ENCODE peak calls at places on chromosomes 12 and 14, in seven cellular contexts. U is tibial artery, Y is MM.1S, M is A673, F is right cardiac atrium, R is NB4, W is fibroblast of mammary gland. E is an unnamed sample.
A peak's percentile ranks its signal among the peaks of the same experiment; 100 is the strongest.

GRCh38 chr14:104434214-104435076 is 145.1 kb upstream of the C14orf180 start:
- DNase-seq in F (peak; percentile 50), U (no peak), R (no peak), Y (no peak), W (no peak), M (no peak), E (no peak)

GRCh38 chr12:57759360-57759980 is 4.6 kb downstream of the MARCHF9 start:
- DNase-seq in Y (peak; percentile 55), U (no peak), M (no peak), R (peak; percentile 52), W (no peak), F (no peak), E (peak; percentile 56)

GRCh38 chr14:100339757-100340453 is 16.8 kb downstream of the SLC25A47 start:
- DNase-seq in Y (no peak), R (no peak), W (no peak), U (no peak), F (peak; percentile 2), M (no peak), E (no peak)

GRCh38 chr14:104686624-104687517 is 2.5 kb upstream of the INF2 start:
- DNase-seq in M (no peak), U (no peak), F (peak; percentile 52), R (no peak), Y (no peak), W (no peak), E (peak; percentile 29)

GRCh38 chr12:65500121-65500846 is 221.8 kb downstream of the MSRB3 start:
- DNase-seq in M (peak; percentile 20), F (no peak), W (peak; percentile 67), R (peak; percentile 15), U (no peak), Y (no peak), E (no peak)

GRCh38 chr12:120971299-120972180 is 6.8 kb upstream of the HNF1A start:
- DNase-seq in M (peak; percentile 93), F (no peak), R (peak; percentile 96), U (no peak), Y (peak; percentile 46), W (peak; percentile 65), E (peak; percentile 67)

GRCh38 chr14:94775082-94775874 is 5.4 kb upstream of the GSC start:
- DNase-seq in Y (no peak), U (no peak), W (no peak), M (no peak), R (no peak), F (no peak), E (no peak)

GRCh38 chr14:30527196-30527595 is 31.8 kb upstream of the G2E3 start:
- DNase-seq in W (no peak), F (no peak), Y (no peak), U (no peak), M (no peak), R (peak; percentile 16), E (no peak)

GRCh38 chr14:70706177-70706576 is 64.5 kb downstream of the TTC9 start:
- DNase-seq in Y (no peak), F (no peak), U (no peak), R (no peak), M (no peak), W (no peak), E (no peak)

GRCh38 chr12:100566887-100567637 is 6.4 kb upstream of the GAS2L3 start:
- DNase-seq in M (no peak), U (peak; percentile 59), Y (peak; percentile 58), F (no peak), R (peak; percentile 13), W (peak; percentile 45), E (no peak)

GRCh38 chr12:14937689-14938088 is 648 bp downstream of the ERP27 start:
- DNase-seq in W (no peak), F (no peak), Y (peak; percentile 46), U (no peak), M (no peak), R (no peak), E (no peak)

GRCh38 chr12:45215419-45216296 is at the start of gene ANO6:
- DNase-seq in Y (peak; percentile 83), M (peak; percentile 97), U (peak; percentile 89), W (peak; percentile 80), F (peak; percentile 95), R (peak; percentile 95), E (peak; percentile 73)

GRCh38 chr14:63435838-63436237 is 107.3 kb downstream of the PPP2R5E start:
- DNase-seq in R (no peak), W (peak; percentile 89), Y (no peak), U (peak; percentile 90), M (no peak), F (peak; percentile 71), E (no peak)

GRCh38 chr12:19093218-19093617 is 36.3 kb upstream of the PLEKHA5 start:
- DNase-seq in M (no peak), R (no peak), U (no peak), F (no peak), Y (no peak), W (no peak), E (no peak)

GRCh38 chr14:54691525-54692260 is 124.8 kb downstream of the SAMD4A start:
- DNase-seq in U (peak; percentile 82), Y (peak; percentile 39), F (peak; percentile 83), R (peak; percentile 40), W (peak; percentile 75), M (peak; percentile 74), E (no peak)

GRCh38 chr12:92414383-92415065 is 268.9 kb upstream of the BTG1 start:
- DNase-seq in U (no peak), R (no peak), F (no peak), W (no peak), Y (no peak), M (no peak), E (no peak)

GRCh38 chr14:89849931-89850330 is 104.6 kb downstream of the EFCAB11 start:
- DNase-seq in W (peak; percentile 50), Y (no peak), R (no peak), M (no peak), U (no peak), F (no peak), E (no peak)

GRCh38 chr14:59159169-59159568 is 29.3 kb upstream of the DAAM1 start:
- DNase-seq in F (no peak), M (no peak), Y (no peak), W (no peak), U (no peak), R (no peak), E (no peak)

GRCh38 chr12:112599871-112600270 is 181.1 kb downstream of the PTPN11 start:
- DNase-seq in Y (no peak), R (peak; percentile 49), U (no peak), M (peak; percentile 18), F (no peak), W (peak; percentile 50), E (no peak)

GRCh38 chr14:93926873-93927571 is at the start of gene FAM181A:
- DNase-seq in U (no peak), Y (no peak), R (no peak), F (no peak), W (no peak), M (no peak), E (no peak)

GRCh38 chr12:39622306-39622705 is 2.7 kb upstream of the ABCD2 start:
- DNase-seq in Y (no peak), M (no peak), W (no peak), U (no peak), R (no peak), F (no peak), E (no peak)

GRCh38 chr12:93714382-93714781 is 37.2 kb downstream of the CRADD start:
- DNase-seq in M (no peak), W (peak; percentile 31), F (no peak), R (no peak), Y (no peak), U (peak; percentile 27), E (no peak)

GRCh38 chr12:9066755-9067433 is 48.8 kb downstream of the A2M start:
- DNase-seq in F (no peak), U (no peak), M (no peak), W (no peak), R (no peak), Y (no peak), E (no peak)

GRCh38 chr14:92586966-92587365 is 73.4 kb downstream of the RIN3 start:
- DNase-seq in U (no peak), W (no peak), F (no peak), M (no peak), Y (no peak), R (no peak), E (no peak)

GRCh38 chr12:54140958-54141388 is 47.8 kb downstream of the SMUG1 start:
- DNase-seq in Y (no peak), W (peak; percentile 41), U (peak; percentile 59), M (no peak), F (peak; percentile 67), R (no peak), E (no peak)

GRCh38 chr12:120230326-120230973 is 29.5 kb upstream of the RPLP0 start:
- DNase-seq in U (peak; percentile 79), Y (no peak), M (peak; percentile 90), W (peak; percentile 94), F (peak; percentile 84), R (no peak), E (no peak)

GRCh38 chr14:51862839-51863235 is 2.4 kb downstream of the GNG2 start:
- DNase-seq in R (no peak), W (no peak), F (no peak), U (no peak), Y (no peak), M (no peak), E (no peak)
- H3K4me3 ChIP-seq in R (no peak overlapping the region), W (no peak overlapping the region), F (peak overlapping the region; percentile 63), U (no peak overlapping the region), Y (peak overlapping the region; percentile 60), M (no peak overlapping the region), E (peak overlapping the region; percentile 65)

GRCh38 chr12:115255257-115255656 is 571.3 kb upstream of the TBX3 start:
- DNase-seq in U (no peak), F (no peak), M (no peak), R (no peak), Y (no peak), W (no peak), E (no peak)
- H3K4me3 ChIP-seq in U (no peak overlapping the region), F (no peak overlapping the region), M (no peak overlapping the region), R (no peak overlapping the region), Y (no peak overlapping the region), W (no peak overlapping the region), E (no peak overlapping the region)

GRCh38 chr14:76727403-76727802 is 33.9 kb upstream of the VASH1 start:
- DNase-seq in F (no peak), W (no peak), M (no peak), R (no peak), U (no peak), Y (no peak), E (no peak)
- H3K4me3 ChIP-seq in F (no peak overlapping the region), W (no peak overlapping the region), M (no peak overlapping the region), R (no peak overlapping the region), U (no peak overlapping the region), Y (no peak overlapping the region), E (no peak overlapping the region)

GRCh38 chr12:52871291-52871961 is 22.6 kb upstream of the KRT78 start:
- DNase-seq in Y (no peak), W (peak; percentile 89), R (no peak), M (peak; percentile 48), F (peak; percentile 69), U (peak; percentile 55), E (no peak)

GRCh38 chr12:52872644-52873384 is 24.0 kb upstream of the KRT78 start:
- DNase-seq in U (no peak), M (no peak), W (no peak), Y (no peak), F (no peak), R (no peak), E (no peak)

GRCh38 chr12:52873513-52873831 is 24.7 kb upstream of the KRT78 start:
- DNase-seq in Y (no peak), M (no peak), F (no peak), W (no peak), R (no peak), U (no peak), E (no peak)

GRCh38 chr12:52867636-52868035 is 18.8 kb upstream of the KRT78 start:
- DNase-seq in M (peak; percentile 77), Y (no peak), R (no peak), W (no peak), U (peak; percentile 74), F (peak; percentile 90), E (no peak)

GRCh38 chr12:52870361-52871290 is 21.8 kb upstream of the KRT78 start:
- DNase-seq in F (peak; percentile 83), M (peak; percentile 73), W (peak; percentile 35), U (no peak), Y (peak; percentile 44), R (peak; percentile 68), E (peak; percentile 94)
- H3K4me3 ChIP-seq in F (no peak overlapping the region), M (no peak overlapping the region), W (no peak overlapping the region), U (no peak overlapping the region), Y (peak overlapping the region; percentile 21), R (no peak overlapping the region), E (no peak overlapping the region)

E was measured in naive thymus-derived CD4-positive, alpha-beta T cell.